ENCODE peak calls at places on chromosome 3, in four cellular contexts. T is spleen, G is GM12878, D is HCT116. J is an unnamed sample.

GRCh38 chr3:115518100-115518852 is 105.0 kb upstream of the GAP43 start:
- DNase-seq in T (no peak), G (no peak), D (peak), J (no peak)

GRCh38 chr3:150084128-150084527 is 113.4 kb upstream of the PFN2 start:
- DNase-seq in T (no peak), G (no peak), D (no peak), J (no peak)

GRCh38 chr3:37499820-37500219 is 325.4 kb upstream of the LRRFIP2 start:
- DNase-seq in T (no peak), G (no peak), D (no peak), J (no peak)

GRCh38 chr3:30659270-30660127 is 53.1 kb downstream of the TGFBR2 start:
- DNase-seq in T (no peak), G (no peak), D (peak), J (no peak)

GRCh38 chr3:25594007-25594502 is 70.7 kb downstream of the TOP2B start:
- DNase-seq in T (no peak), G (no peak), D (peak), J (no peak)

GRCh38 chr3:176469694-176470205 is 727.5 kb downstream of the TBL1XR1 start:
- DNase-seq in T (no peak), G (no peak), D (peak), J (no peak)

GRCh38 chr3:66414846-66415245 is 86.0 kb downstream of the LRIG1 start:
- DNase-seq in T (no peak), G (no peak), D (no peak), J (no peak)

GRCh38 chr3:128318275-128318920 is 148.3 kb downstream of the DNAJB8 start:
- DNase-seq in T (no peak), G (no peak), D (no peak), J (no peak)

GRCh38 chr3:52288674-52289073 is 1.0 kb downstream of the GLYCTK start:
- DNase-seq in T (no peak), G (no peak), D (no peak), J (no peak)

GRCh38 chr3:52289747-52290595 is 2.3 kb downstream of the GLYCTK start:
- DNase-seq in T (peak), G (no peak), D (no peak), J (no peak)

GRCh38 chr3:52291508-52292181 is 4.0 kb downstream of the GLYCTK start:
- DNase-seq in T (peak), G (no peak), D (no peak), J (peak)

GRCh38 chr3:52290596-52291507 is 3.2 kb downstream of the GLYCTK start:
- DNase-seq in T (peak), G (no peak), D (no peak), J (no peak)

GRCh38 chr3:52289338-52289746 is 1.7 kb downstream of the GLYCTK start:
- DNase-seq in T (no peak), G (no peak), D (no peak), J (no peak)
- TF ChIP-seq POLR2AphosphoS5 in T (no peak), G (no peak), D (no peak), J (no peak)

GRCh38 chr3:22439626-22440025 is 688.6 kb upstream of the ZNF385D start:
- DNase-seq in T (no peak), G (no peak), D (no peak), J (no peak)

GRCh38 chr3:22443834-22444233 is 692.8 kb upstream of the ZNF385D start:
- DNase-seq in T (no peak), G (no peak), D (no peak), J (no peak)
- TF ChIP-seq POLR2AphosphoS5 in T (no peak), G (no peak), D (no peak), J (no peak)

GRCh38 chr3:156271508-156271907 is 151.1 kb downstream of the KCNAB1 start:
- DNase-seq in T (no peak), G (no peak), D (no peak), J (no peak)

GRCh38 chr3:156271995-156272719 is 151.8 kb downstream of the KCNAB1 start:
- DNase-seq in T (no peak), G (no peak), D (no peak), J (no peak)

GRCh38 chr3:156274791-156275190 is 154.4 kb downstream of the KCNAB1 start:
- DNase-seq in T (no peak), G (no peak), D (no peak), J (no peak)

GRCh38 chr3:156273068-156273709 is 152.8 kb downstream of the KCNAB1 start:
- DNase-seq in T (no peak), G (no peak), D (no peak), J (no peak)
- TF ChIP-seq POLR2AphosphoS5 in T (no peak), G (no peak), D (no peak), J (no peak)

DNA sequence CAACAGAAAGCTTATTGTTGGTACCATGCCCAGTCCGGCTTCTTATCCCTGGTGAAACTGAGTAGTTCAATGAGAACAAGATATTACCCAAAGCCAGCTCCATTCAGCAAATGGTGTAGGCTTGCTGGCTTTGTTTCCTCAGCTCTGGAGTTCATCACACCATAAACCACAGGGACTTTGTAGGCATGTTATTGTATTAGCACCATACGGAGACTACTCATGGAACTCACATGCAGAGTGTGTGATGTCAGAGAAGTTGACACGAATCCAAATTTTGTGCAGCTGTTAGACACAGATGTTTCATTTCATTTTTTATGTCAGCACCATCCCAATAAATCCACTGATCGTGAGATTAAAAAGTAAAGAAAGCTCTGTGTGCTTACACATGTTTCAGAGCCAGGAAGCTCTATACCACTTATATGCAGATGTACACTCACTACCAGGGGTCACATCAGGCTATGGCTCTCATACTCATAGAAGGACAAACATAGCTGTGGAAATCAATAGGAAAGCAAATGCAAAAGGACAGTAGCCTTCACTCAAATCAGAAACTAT is 63.4 kb upstream of the LEKR1 start:
- DNase-seq in T (no peak), G (no peak), D (no peak), J (no peak)
- TF ChIP-seq POLR2AphosphoS5 in T (no peak), G (no peak), D (no peak), J (no peak)

DNA sequence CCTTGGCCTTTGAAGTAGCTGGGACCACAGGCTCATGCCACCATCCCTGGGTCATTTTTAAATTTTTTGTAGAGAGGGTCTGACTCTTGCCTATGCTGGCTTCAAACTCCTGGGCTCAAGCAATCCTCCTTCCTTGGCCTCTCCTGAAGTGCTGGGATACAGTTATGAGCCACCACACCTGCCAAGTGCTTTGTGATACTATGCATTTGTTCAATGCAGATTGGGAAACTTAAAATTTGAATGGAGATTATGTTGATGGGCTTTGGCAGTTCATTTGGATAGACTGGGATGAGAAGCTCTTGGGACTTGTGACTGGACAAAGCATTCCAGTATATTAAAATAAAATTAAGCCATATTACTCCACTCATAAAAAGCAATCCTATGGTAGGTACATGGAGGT is 3.9 kb upstream of the LMLN start:
- DNase-seq in T (no peak), G (no peak), D (no peak), J (no peak)
- TF ChIP-seq POLR2AphosphoS5 in T (no peak), G (no peak), D (no peak), J (no peak)